ENCODE peak calls at places on chromosomes 4 and X, in eight cellular contexts. N is BE2C; Y is neuronal stem cell; O is NCI-H1092 treated with DMSO at 0.1 percent for 48 hours; W is germinal center; S is DND-41; D is stimulated activated CD4-positive, alpha-beta T cell treated with anti-CD3 and anti-CD28 coated beads, Interleukin-4, amount 100 ng/mL, for 48 hours; K is activated naive CD4-positive, alpha-beta T cell treated with anti-CD3 and anti-CD28 coated beads, Interleukin-2, amount 10 ng/mL, durations not matched to agents 7 days and 5 days. C is an unnamed sample.

GRCh38 chrX:48938721-48939416 is 18.5 kb downstream of the OTUD5 start:
- DNase-seq in O (no peak), Y (no peak), N (no peak), S (peak), W (peak), K (peak), D (peak), C (no peak)

GRCh38 chrX:119672252-119672825 is 20.6 kb downstream of the SEPTIN6 start:
- DNase-seq in W (no peak), N (peak), O (peak), Y (no peak), K (no peak), S (no peak), D (no peak), C (no peak)

GRCh38 chr4:109803924-109804571 is 2.2 kb upstream of the CFI start:
- DNase-seq in Y (peak), S (peak), N (peak), K (no peak), D (no peak), W (peak), O (peak), C (no peak)

GRCh38 chr4:32735856-32736590 is 2015.9 kb downstream of the PCDH7 start:
- DNase-seq in Y (no peak), D (no peak), K (no peak), S (no peak), W (no peak), N (peak), O (no peak), C (no peak)

GRCh38 chr4:69025191-69025998 is 70.9 kb upstream of the UGT2B7 start:
- DNase-seq in Y (peak), D (no peak), W (no peak), S (no peak), N (no peak), K (no peak), O (no peak), C (no peak)

GRCh38 chr4:186854256-186854655 is 130.6 kb upstream of the FAT1 start:
- DNase-seq in N (no peak), Y (no peak), W (no peak), S (no peak), O (no peak), K (no peak), D (no peak), C (no peak)

GRCh38 chr4:71132486-71132885 is 139.0 kb downstream of the DCK start:
- DNase-seq in N (no peak), K (no peak), W (no peak), S (no peak), D (no peak), O (no peak), Y (no peak), C (no peak)

GRCh38 chr4:111601671-111602070 is 543.6 kb upstream of the FAM241A start:
- DNase-seq in S (no peak), D (no peak), K (no peak), Y (no peak), N (no peak), O (no peak), W (no peak), C (no peak)

GRCh38 chr4:149718500-149718899 is 97.1 kb downstream of the IQCM start:
- DNase-seq in S (no peak), N (no peak), Y (no peak), D (no peak), W (no peak), O (no peak), K (no peak), C (no peak)

GRCh38 chrX:30935985-30936384 is 46.9 kb upstream of the TAB3 start:
- DNase-seq in O (peak), D (no peak), N (peak), K (no peak), W (no peak), S (no peak), Y (no peak), C (no peak)

GRCh38 chr4:2082627-2083026 is 23.5 kb downstream of the NAT8L start:
- DNase-seq in O (no peak), K (no peak), Y (no peak), W (no peak), N (no peak), S (no peak), D (no peak), C (no peak)

GRCh38 chr4:74619931-74620702 is 174.2 kb downstream of the BTC start:
- DNase-seq in N (no peak), W (no peak), O (no peak), D (no peak), K (no peak), Y (no peak), S (no peak), C (no peak)

GRCh38 chr4:102554988-102555387 is 53.8 kb downstream of the NFKB1 start:
- DNase-seq in N (no peak), K (no peak), Y (no peak), O (no peak), S (no peak), W (no peak), D (no peak), C (no peak)

GRCh38 chr4:145154573-145154972 is 25.8 kb downstream of the OTUD4 start:
- DNase-seq in O (no peak), K (no peak), D (no peak), W (no peak), Y (no peak), N (peak), S (no peak), C (no peak)

GRCh38 chrX:13219990-13220764 is 99.7 kb downstream of the ATXN3L start:
- DNase-seq in W (no peak), N (no peak), Y (no peak), S (no peak), D (no peak), O (no peak), K (no peak), C (no peak)

GRCh38 chrX:81261576-81261975 is 59.7 kb downstream of the SH3BGRL start:
- DNase-seq in S (no peak), W (no peak), K (no peak), N (no peak), O (no peak), Y (no peak), D (no peak), C (no peak)

GRCh38 chr4:127188847-127189246 is 443.9 kb upstream of the INTU start:
- DNase-seq in Y (no peak), K (no peak), O (peak), D (no peak), W (no peak), S (no peak), N (peak), C (no peak)

GRCh38 chrX:46758163-46758955 is 559 bp downstream of the SLC9A7 start:
- DNase-seq in W (peak), Y (peak), O (peak), N (no peak), D (peak), S (no peak), K (peak), C (peak)

GRCh38 chr4:7186516-7187296 is 5.6 kb upstream of the SORCS2 start:
- DNase-seq in W (no peak), D (no peak), K (no peak), Y (no peak), S (no peak), N (peak), O (no peak), C (peak)

GRCh38 chrX:18440835-18441234 is 15.4 kb downstream of the CDKL5 start:
- DNase-seq in N (no peak), S (no peak), O (no peak), D (no peak), K (no peak), W (no peak), Y (no peak), C (no peak)

GRCh38 chr4:100391913-100392312 is 125.9 kb downstream of the EMCN start:
- DNase-seq in S (no peak), D (no peak), N (no peak), K (no peak), Y (no peak), O (no peak), W (no peak), C (no peak)

GRCh38 chr4:30610361-30610760 is 109.8 kb upstream of the PCDH7 start:
- DNase-seq in O (no peak), S (no peak), K (no peak), W (no peak), N (no peak), D (no peak), Y (no peak), C (no peak)

GRCh38 chrX:108270739-108271396 is 167.4 kb downstream of the COL4A6 start:
- DNase-seq in Y (no peak), W (no peak), O (peak), S (peak), K (no peak), N (no peak), D (no peak), C (no peak)